ENCODE peak calls at places on chromosomes 2 and 18, in nine cellular contexts. One of them, this sample, is unnamed.

GRCh38 chr18:32093523-32093922 is 1.8 kb downstream of the RNF138 start:
- DNase-seq in caudate nucleus: no peak
- DNase-seq in GM12878: no peak
- DNase-seq in body of pancreas: no peak
- DNase-seq in right atrium auricular region: no peak
- DNase-seq in foreskin keratinocyte: no peak
- DNase-seq in mammary epithelial cell: no peak
- DNase-seq in endothelial cell of umbilical vein: no peak
- DNase-seq in tibial nerve: no peak
- DNase-seq in this sample: peak

GRCh38 chr2:140384946-140385345 is 1604.8 kb upstream of the NXPH2 start:
- DNase-seq in caudate nucleus: no peak
- DNase-seq in GM12878: no peak
- DNase-seq in body of pancreas: no peak
- DNase-seq in right atrium auricular region: no peak
- DNase-seq in foreskin keratinocyte: no peak
- DNase-seq in mammary epithelial cell: no peak
- DNase-seq in endothelial cell of umbilical vein: no peak
- DNase-seq in tibial nerve: no peak
- DNase-seq in this sample: no peak

GRCh38 chr2:230627806-230628724 is 84.6 kb upstream of the CAB39 start:
- DNase-seq in caudate nucleus: no peak
- DNase-seq in GM12878: no peak
- DNase-seq in body of pancreas: peak
- DNase-seq in right atrium auricular region: no peak
- DNase-seq in foreskin keratinocyte: no peak
- DNase-seq in mammary epithelial cell: no peak
- DNase-seq in endothelial cell of umbilical vein: no peak
- DNase-seq in tibial nerve: no peak
- DNase-seq in this sample: peak

GRCh38 chr2:239581352-239581901 is 180.6 kb upstream of the HDAC4 start:
- DNase-seq in caudate nucleus: no peak
- DNase-seq in GM12878: no peak
- DNase-seq in body of pancreas: no peak
- DNase-seq in right atrium auricular region: no peak
- DNase-seq in foreskin keratinocyte: no peak
- DNase-seq in mammary epithelial cell: no peak
- DNase-seq in endothelial cell of umbilical vein: no peak
- DNase-seq in tibial nerve: no peak
- DNase-seq in this sample: no peak

GRCh38 chr2:75311993-75312392 is 112.7 kb upstream of the TACR1 start:
- DNase-seq in caudate nucleus: no peak
- DNase-seq in GM12878: peak
- DNase-seq in body of pancreas: no peak
- DNase-seq in right atrium auricular region: no peak
- DNase-seq in foreskin keratinocyte: no peak
- DNase-seq in mammary epithelial cell: no peak
- DNase-seq in endothelial cell of umbilical vein: no peak
- DNase-seq in tibial nerve: no peak
- DNase-seq in this sample: no peak

GRCh38 chr2:18787726-18788125 is 198.4 kb upstream of the NT5C1B start:
- DNase-seq in caudate nucleus: no peak
- DNase-seq in GM12878: no peak
- DNase-seq in body of pancreas: no peak
- DNase-seq in right atrium auricular region: no peak
- DNase-seq in foreskin keratinocyte: no peak
- DNase-seq in mammary epithelial cell: no peak
- DNase-seq in endothelial cell of umbilical vein: no peak
- DNase-seq in tibial nerve: no peak
- DNase-seq in this sample: no peak

GRCh38 chr18:49561377-49562193 is at the start of gene LIPG:
- DNase-seq in caudate nucleus: no peak
- DNase-seq in GM12878: no peak
- DNase-seq in body of pancreas: peak
- DNase-seq in right atrium auricular region: no peak
- DNase-seq in foreskin keratinocyte: peak
- DNase-seq in mammary epithelial cell: peak
- DNase-seq in endothelial cell of umbilical vein: peak
- DNase-seq in tibial nerve: no peak
- DNase-seq in this sample: peak

GRCh38 chr2:74333175-74333574 is 10.0 kb downstream of the SLC4A5 start:
- DNase-seq in caudate nucleus: no peak
- DNase-seq in GM12878: no peak
- DNase-seq in body of pancreas: no peak
- DNase-seq in right atrium auricular region: no peak
- DNase-seq in foreskin keratinocyte: peak
- DNase-seq in mammary epithelial cell: peak
- DNase-seq in endothelial cell of umbilical vein: peak
- DNase-seq in tibial nerve: no peak
- DNase-seq in this sample: peak

GRCh38 chr2:217866457-217866856 is 136.3 kb downstream of the TNS1 start:
- DNase-seq in caudate nucleus: no peak
- DNase-seq in GM12878: no peak
- DNase-seq in body of pancreas: no peak
- DNase-seq in right atrium auricular region: no peak
- DNase-seq in foreskin keratinocyte: no peak
- DNase-seq in mammary epithelial cell: no peak
- DNase-seq in endothelial cell of umbilical vein: no peak
- DNase-seq in tibial nerve: no peak
- DNase-seq in this sample: no peak

GRCh38 chr18:79393181-79393598 is 2.5 kb upstream of the NFATC1 start:
- DNase-seq in caudate nucleus: no peak
- DNase-seq in GM12878: no peak
- DNase-seq in body of pancreas: no peak
- DNase-seq in right atrium auricular region: peak
- DNase-seq in foreskin keratinocyte: no peak
- DNase-seq in mammary epithelial cell: no peak
- DNase-seq in endothelial cell of umbilical vein: no peak
- DNase-seq in tibial nerve: no peak
- DNase-seq in this sample: no peak

GRCh38 chr2:202718614-202719013 is 83.8 kb downstream of the FAM117B start:
- DNase-seq in caudate nucleus: no peak
- DNase-seq in GM12878: no peak
- DNase-seq in body of pancreas: no peak
- DNase-seq in right atrium auricular region: no peak
- DNase-seq in foreskin keratinocyte: peak
- DNase-seq in mammary epithelial cell: peak
- DNase-seq in endothelial cell of umbilical vein: no peak
- DNase-seq in tibial nerve: no peak
- DNase-seq in this sample: peak

GRCh38 chr2:171404258-171404657 is 29.5 kb downstream of the METTL8 start:
- DNase-seq in caudate nucleus: no peak
- DNase-seq in GM12878: no peak
- DNase-seq in body of pancreas: no peak
- DNase-seq in right atrium auricular region: no peak
- DNase-seq in foreskin keratinocyte: peak
- DNase-seq in mammary epithelial cell: peak
- DNase-seq in endothelial cell of umbilical vein: peak
- DNase-seq in tibial nerve: no peak
- DNase-seq in this sample: peak

GRCh38 chr2:235073938-235074337 is 122.1 kb downstream of the SH3BP4 start:
- DNase-seq in caudate nucleus: no peak
- DNase-seq in GM12878: no peak
- DNase-seq in body of pancreas: no peak
- DNase-seq in right atrium auricular region: no peak
- DNase-seq in foreskin keratinocyte: no peak
- DNase-seq in mammary epithelial cell: no peak
- DNase-seq in endothelial cell of umbilical vein: no peak
- DNase-seq in tibial nerve: no peak
- DNase-seq in this sample: no peak

GRCh38 chr18:2968559-2968958 is 44.4 kb downstream of the LPIN2 start:
- DNase-seq in caudate nucleus: no peak
- DNase-seq in GM12878: no peak
- DNase-seq in body of pancreas: no peak
- DNase-seq in right atrium auricular region: no peak
- DNase-seq in foreskin keratinocyte: no peak
- DNase-seq in mammary epithelial cell: no peak
- DNase-seq in endothelial cell of umbilical vein: no peak
- DNase-seq in tibial nerve: no peak
- DNase-seq in this sample: no peak

GRCh38 chr2:216632952-216633615 is at the start of gene IGFBP2:
- DNase-seq in caudate nucleus: no peak
- DNase-seq in GM12878: no peak
- DNase-seq in body of pancreas: peak
- DNase-seq in right atrium auricular region: no peak
- DNase-seq in foreskin keratinocyte: peak
- DNase-seq in mammary epithelial cell: peak
- DNase-seq in endothelial cell of umbilical vein: peak
- DNase-seq in tibial nerve: no peak
- DNase-seq in this sample: no peak

GRCh38 chr18:32937007-32937540 is 164.3 kb upstream of the KLHL14 start:
- DNase-seq in caudate nucleus: no peak
- DNase-seq in GM12878: no peak
- DNase-seq in body of pancreas: no peak
- DNase-seq in right atrium auricular region: no peak
- DNase-seq in foreskin keratinocyte: no peak
- DNase-seq in mammary epithelial cell: no peak
- DNase-seq in endothelial cell of umbilical vein: no peak
- DNase-seq in tibial nerve: no peak
- DNase-seq in this sample: no peak

GRCh38 chr18:72206814-72207213 is 337.3 kb downstream of the CBLN2 start:
- DNase-seq in caudate nucleus: no peak
- DNase-seq in GM12878: no peak
- DNase-seq in body of pancreas: no peak
- DNase-seq in right atrium auricular region: no peak
- DNase-seq in foreskin keratinocyte: no peak
- DNase-seq in mammary epithelial cell: no peak
- DNase-seq in endothelial cell of umbilical vein: no peak
- DNase-seq in tibial nerve: no peak
- DNase-seq in this sample: no peak

GRCh38 chr2:26772064-26773001 is 8.2 kb downstream of the SLC35F6 start:
- DNase-seq in caudate nucleus: peak
- DNase-seq in GM12878: no peak
- DNase-seq in body of pancreas: peak
- DNase-seq in right atrium auricular region: peak
- DNase-seq in foreskin keratinocyte: peak
- DNase-seq in mammary epithelial cell: peak
- DNase-seq in endothelial cell of umbilical vein: peak
- DNase-seq in tibial nerve: peak
- DNase-seq in this sample: peak
- H3K27ac ChIP-seq in caudate nucleus: peak
- H3K27ac ChIP-seq in GM12878: no peak
- H3K27ac ChIP-seq in body of pancreas: peak
- H3K27ac ChIP-seq in right atrium auricular region: peak
- H3K27ac ChIP-seq in foreskin keratinocyte: no peak
- H3K27ac ChIP-seq in mammary epithelial cell: no peak
- H3K27ac ChIP-seq in endothelial cell of umbilical vein: no peak
- H3K27ac ChIP-seq in tibial nerve: peak
- H3K27ac ChIP-seq in this sample: no peak

DNA sequence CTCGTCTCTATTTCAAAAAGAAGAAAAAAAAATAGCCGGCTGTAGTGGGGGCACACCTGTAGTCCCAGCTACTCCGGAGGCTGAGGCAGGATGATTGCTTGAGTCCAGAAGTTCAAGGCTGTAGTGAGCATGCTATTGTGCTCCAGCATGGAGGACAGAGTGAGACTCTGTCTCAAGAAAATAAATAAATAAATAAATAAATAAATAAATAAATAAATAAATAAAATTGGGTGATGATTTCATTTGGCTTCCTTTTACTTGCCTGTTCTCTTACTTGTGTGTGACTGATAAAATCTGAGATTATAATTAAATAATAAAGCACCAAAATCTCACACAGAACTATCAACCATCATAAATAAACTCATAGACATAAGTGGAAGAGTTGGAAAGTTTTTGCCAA is 657.8 kb downstream of the NRXN1 start:
- DNase-seq in caudate nucleus: no peak
- DNase-seq in GM12878: no peak
- DNase-seq in body of pancreas: no peak
- DNase-seq in right atrium auricular region: no peak
- DNase-seq in foreskin keratinocyte: no peak
- DNase-seq in mammary epithelial cell: no peak
- DNase-seq in endothelial cell of umbilical vein: no peak
- DNase-seq in tibial nerve: no peak
- DNase-seq in this sample: no peak
- H3K27ac ChIP-seq in caudate nucleus: no peak
- H3K27ac ChIP-seq in GM12878: no peak
- H3K27ac ChIP-seq in body of pancreas: no peak
- H3K27ac ChIP-seq in right atrium auricular region: no peak
- H3K27ac ChIP-seq in foreskin keratinocyte: no peak
- H3K27ac ChIP-seq in mammary epithelial cell: no peak
- H3K27ac ChIP-seq in endothelial cell of umbilical vein: no peak
- H3K27ac ChIP-seq in tibial nerve: no peak
- H3K27ac ChIP-seq in this sample: no peak

GRCh38 chr2:179726461-179727180 is 134.8 kb downstream of the ZNF385B start:
- DNase-seq in caudate nucleus: no peak
- DNase-seq in GM12878: no peak
- DNase-seq in body of pancreas: no peak
- DNase-seq in right atrium auricular region: no peak
- DNase-seq in foreskin keratinocyte: no peak
- DNase-seq in mammary epithelial cell: no peak
- DNase-seq in endothelial cell of umbilical vein: no peak
- DNase-seq in tibial nerve: no peak
- DNase-seq in this sample: no peak
- H3K27ac ChIP-seq in caudate nucleus: no peak
- H3K27ac ChIP-seq in GM12878: no peak
- H3K27ac ChIP-seq in body of pancreas: no peak
- H3K27ac ChIP-seq in right atrium auricular region: no peak
- H3K27ac ChIP-seq in foreskin keratinocyte: no peak
- H3K27ac ChIP-seq in mammary epithelial cell: no peak
- H3K27ac ChIP-seq in endothelial cell of umbilical vein: no peak
- H3K27ac ChIP-seq in tibial nerve: no peak
- H3K27ac ChIP-seq in this sample: no peak

GRCh38 chr2:26971911-26972786 is 1.7 kb downstream of the MAPRE3 start:
- DNase-seq in caudate nucleus: no peak
- DNase-seq in GM12878: no peak
- DNase-seq in body of pancreas: no peak
- DNase-seq in right atrium auricular region: peak
- DNase-seq in foreskin keratinocyte: peak
- DNase-seq in mammary epithelial cell: peak
- DNase-seq in endothelial cell of umbilical vein: no peak
- DNase-seq in tibial nerve: no peak
- DNase-seq in this sample: no peak

GRCh38 chr2:26969089-26969844 is 1.2 kb upstream of the MAPRE3 start:
- DNase-seq in caudate nucleus: no peak
- DNase-seq in GM12878: no peak
- DNase-seq in body of pancreas: no peak
- DNase-seq in right atrium auricular region: no peak
- DNase-seq in foreskin keratinocyte: no peak
- DNase-seq in mammary epithelial cell: no peak
- DNase-seq in endothelial cell of umbilical vein: no peak
- DNase-seq in tibial nerve: no peak
- DNase-seq in this sample: peak

GRCh38 chr2:26970244-26970927 is at the start of gene MAPRE3:
- DNase-seq in caudate nucleus: peak
- DNase-seq in GM12878: no peak
- DNase-seq in body of pancreas: peak
- DNase-seq in right atrium auricular region: peak
- DNase-seq in foreskin keratinocyte: peak
- DNase-seq in mammary epithelial cell: peak
- DNase-seq in endothelial cell of umbilical vein: peak
- DNase-seq in tibial nerve: peak
- DNase-seq in this sample: peak

GRCh38 chr2:26968001-26968400 is 2.4 kb upstream of the MAPRE3 start:
- DNase-seq in caudate nucleus: no peak
- DNase-seq in GM12878: no peak
- DNase-seq in body of pancreas: no peak
- DNase-seq in right atrium auricular region: no peak
- DNase-seq in foreskin keratinocyte: no peak
- DNase-seq in mammary epithelial cell: peak
- DNase-seq in endothelial cell of umbilical vein: no peak
- DNase-seq in tibial nerve: no peak
- DNase-seq in this sample: peak

GRCh38 chr2:26970928-26971627 is 641 bp downstream of the MAPRE3 start:
- DNase-seq in caudate nucleus: no peak
- DNase-seq in GM12878: no peak
- DNase-seq in body of pancreas: no peak
- DNase-seq in right atrium auricular region: no peak
- DNase-seq in foreskin keratinocyte: peak
- DNase-seq in mammary epithelial cell: peak
- DNase-seq in endothelial cell of umbilical vein: peak
- DNase-seq in tibial nerve: peak
- DNase-seq in this sample: no peak
- H3K27ac ChIP-seq in caudate nucleus: peak
- H3K27ac ChIP-seq in GM12878: no peak
- H3K27ac ChIP-seq in body of pancreas: peak
- H3K27ac ChIP-seq in right atrium auricular region: peak
- H3K27ac ChIP-seq in foreskin keratinocyte: no peak
- H3K27ac ChIP-seq in mammary epithelial cell: peak
- H3K27ac ChIP-seq in endothelial cell of umbilical vein: no peak
- H3K27ac ChIP-seq in tibial nerve: peak
- H3K27ac ChIP-seq in this sample: no peak